ENCODE peak calls at places on chromosomes 6 and 20, in six cellular contexts. I is K562, M is HepG2, E is IMR-90, F is GM12878, Z is A549. C is an unnamed sample.

GRCh38 chr6:16316741-16317251 is 78.4 kb downstream of the GMPR start:
- DNase-seq in I (peak), M (peak), E (peak), F (no peak), Z (peak), C (peak)

GRCh38 chr6:140346461-140346860 is 972.0 kb upstream of the CITED2 start:
- DNase-seq in I (no peak), M (no peak), E (peak), F (no peak), Z (no peak), C (no peak)

GRCh38 chr6:169632841-169633240 is 69.0 kb downstream of the WDR27 start:
- DNase-seq in I (no peak), M (no peak), E (no peak), F (no peak), Z (no peak), C (no peak)

GRCh38 chr20:38201356-38201755 is 36.3 kb upstream of the TGM2 start:
- DNase-seq in I (peak), M (no peak), E (peak), F (no peak), Z (peak), C (no peak)

GRCh38 chr6:520820-521219 is 129.3 kb downstream of the IRF4 start:
- DNase-seq in I (no peak), M (no peak), E (no peak), F (no peak), Z (no peak), C (no peak)

GRCh38 chr20:6525447-6526303 is 241.8 kb upstream of the BMP2 start:
- DNase-seq in I (no peak), M (no peak), E (peak), F (no peak), Z (no peak), C (peak)

GRCh38 chr6:142929751-142930358 is 15.1 kb downstream of the HIVEP2 start:
- DNase-seq in I (no peak), M (no peak), E (peak), F (no peak), Z (no peak), C (no peak)

GRCh38 chr20:7585126-7585679 is 355.1 kb downstream of the HAO1 start:
- DNase-seq in I (no peak), M (peak), E (no peak), F (no peak), Z (no peak), C (no peak)

GRCh38 chr6:9140861-9141534 is 705.7 kb upstream of the SLC35B3 start:
- DNase-seq in I (no peak), M (no peak), E (peak), F (no peak), Z (no peak), C (no peak)

GRCh38 chr20:36312724-36313441 is 6.7 kb downstream of the DLGAP4 start:
- DNase-seq in I (no peak), M (no peak), E (no peak), F (no peak), Z (no peak), C (no peak)

GRCh38 chr6:36779227-36779626 is 60.0 kb downstream of the CPNE5 start:
- DNase-seq in I (no peak), M (no peak), E (no peak), F (no peak), Z (no peak), C (no peak)

GRCh38 chr20:33475381-33476160 is 14.3 kb upstream of the CBFA2T2 start:
- DNase-seq in I (no peak), M (no peak), E (no peak), F (no peak), Z (no peak), C (no peak)

GRCh38 chr6:122789078-122789861 is at the start of gene SMPDL3A:
- DNase-seq in I (peak), M (peak), E (peak), F (no peak), Z (peak), C (peak)

GRCh38 chr6:9520417-9521151 is 894.3 kb downstream of the TFAP2A start:
- DNase-seq in I (no peak), M (no peak), E (peak), F (peak), Z (no peak), C (no peak)

GRCh38 chr20:31644701-31645100 is 7.0 kb downstream of the COX4I2 start:
- DNase-seq in I (peak), M (no peak), E (no peak), F (no peak), Z (no peak), C (no peak)

GRCh38 chr20:19012671-19013070 is 199.1 kb downstream of the SCP2D1 start:
- DNase-seq in I (no peak), M (no peak), E (no peak), F (no peak), Z (no peak), C (no peak)

GRCh38 chr6:52522151-52522626 is 54.7 kb downstream of the TRAM2 start:
- DNase-seq in I (no peak), M (no peak), E (peak), F (no peak), Z (no peak), C (no peak)

GRCh38 chr6:166031275-166031674 is 136.4 kb downstream of the TBXT start:
- DNase-seq in I (no peak), M (no peak), E (no peak), F (no peak), Z (no peak), C (no peak)

GRCh38 chr20:8875586-8875985 is 193.3 kb upstream of the PLCB4 start:
- DNase-seq in I (no peak), M (no peak), E (no peak), F (no peak), Z (no peak), C (no peak)

GRCh38 chr6:35484921-35485392 is 11.9 kb downstream of the TEAD3 start:
- DNase-seq in I (peak), M (no peak), E (peak), F (no peak), Z (no peak), C (no peak)

GRCh38 chr6:35483892-35484645 is 12.8 kb downstream of the TEAD3 start:
- DNase-seq in I (no peak), M (no peak), E (no peak), F (no peak), Z (no peak), C (no peak)

GRCh38 chr6:35486005-35486925 is 10.6 kb downstream of the TEAD3 start:
- DNase-seq in I (no peak), M (no peak), E (no peak), F (no peak), Z (no peak), C (no peak)

GRCh38 chr6:35483490-35483889 is 13.4 kb downstream of the TEAD3 start:
- DNase-seq in I (no peak), M (no peak), E (no peak), F (no peak), Z (no peak), C (no peak)

GRCh38 chr6:35485402-35485877 is 11.4 kb downstream of the TEAD3 start:
- DNase-seq in I (peak), M (no peak), E (no peak), F (no peak), Z (no peak), C (no peak)
- TF ChIP-seq BHLHE40 in I (no peak), M (no peak), E (no peak), F (no peak), Z (no peak), C (no peak)

GRCh38 chr20:1212607-1213396 is 9.5 kb downstream of the C20orf202 start:
- DNase-seq in I (peak), M (peak), E (peak), F (no peak), Z (peak), C (peak)
- TF ChIP-seq BHLHE40 in I (no peak), M (peak), E (no peak), F (peak), Z (no peak), C (no peak)

GRCh38 chr6:37804676-37805075 is 14.9 kb upstream of the ZFAND3 start:
- DNase-seq in I (no peak), M (no peak), E (no peak), F (no peak), Z (no peak), C (no peak)

GRCh38 chr6:37802810-37803209 is 16.7 kb upstream of the ZFAND3 start:
- DNase-seq in I (no peak), M (no peak), E (no peak), F (no peak), Z (no peak), C (no peak)

GRCh38 chr6:37806213-37806612 is 13.3 kb upstream of the ZFAND3 start:
- DNase-seq in I (no peak), M (no peak), E (no peak), F (no peak), Z (no peak), C (no peak)

GRCh38 chr6:37809144-37809543 is 10.4 kb upstream of the ZFAND3 start:
- DNase-seq in I (no peak), M (no peak), E (peak), F (no peak), Z (no peak), C (no peak)

GRCh38 chr6:37807656-37808055 is 11.9 kb upstream of the ZFAND3 start:
- DNase-seq in I (no peak), M (no peak), E (no peak), F (no peak), Z (no peak), C (no peak)
- TF ChIP-seq BHLHE40 in I (no peak), M (no peak), E (no peak), F (no peak), Z (no peak), C (no peak)

DNA sequence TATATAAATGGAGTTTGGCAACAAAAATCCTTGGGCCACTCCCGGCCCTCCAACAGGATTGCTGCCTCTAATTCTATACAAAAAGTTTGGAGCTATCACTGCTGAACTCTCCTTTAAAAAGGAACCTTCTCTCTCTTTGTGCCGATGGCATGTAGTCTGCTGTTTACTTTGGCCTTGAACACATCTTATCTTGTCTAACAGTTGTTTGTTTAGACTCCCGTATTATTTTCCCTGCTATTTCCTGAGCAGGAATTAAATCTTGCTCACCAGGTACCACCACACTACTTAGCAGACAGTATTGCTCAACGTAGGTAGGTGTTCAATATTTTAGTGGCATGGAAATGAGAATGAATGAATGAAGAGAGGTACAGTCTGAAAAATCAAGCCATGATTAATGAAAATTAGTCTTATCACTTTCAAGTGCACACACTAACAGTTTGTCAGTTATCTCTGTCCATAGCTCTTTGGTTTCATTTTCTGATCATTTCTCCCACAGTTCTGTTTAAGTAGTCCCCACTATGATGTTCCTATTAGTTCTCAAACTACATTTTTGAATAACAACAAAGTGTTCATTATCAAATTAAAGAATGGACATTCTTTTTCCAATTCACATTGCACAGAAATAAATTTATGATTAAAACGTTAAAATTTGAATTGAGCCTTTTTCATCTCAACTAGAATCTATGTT is 6.9 kb upstream of the HEY2 start:
- DNase-seq in I (no peak), M (no peak), E (no peak), F (no peak), Z (no peak), C (no peak)
- TF ChIP-seq BHLHE40 in I (no peak), M (no peak), E (no peak), F (no peak), Z (no peak), C (no peak)

GRCh38 chr20:21360686-21361085 is 36.6 kb downstream of the NKX2-4 start:
- DNase-seq in I (no peak), M (no peak), E (peak), F (no peak), Z (no peak), C (no peak)
- TF ChIP-seq BHLHE40 in I (no peak), M (no peak), E (no peak), F (no peak), Z (no peak), C (no peak)

GRCh38 chr6:30721198-30722024 is 1.3 kb downstream of the TUBB start:
- DNase-seq in I (peak), M (peak), E (peak), F (no peak), Z (no peak), C (peak)

GRCh38 chr6:30722280-30723112 is 2.3 kb downstream of the TUBB start:
- DNase-seq in I (peak), M (peak), E (peak), F (no peak), Z (peak), C (peak)

GRCh38 chr6:30720738-30721197 is 616 bp downstream of the TUBB start:
- DNase-seq in I (peak), M (peak), E (peak), F (no peak), Z (no peak), C (peak)

GRCh38 chr6:30719356-30719755 is 796 bp upstream of the TUBB start:
- DNase-seq in I (no peak), M (no peak), E (no peak), F (no peak), Z (no peak), C (no peak)

GRCh38 chr6:30719791-30720737 is at the start of gene TUBB:
- DNase-seq in I (peak), M (peak), E (peak), F (peak), Z (peak), C (peak)
- TF ChIP-seq BHLHE40 in I (peak), M (peak), E (peak), F (peak), Z (no peak), C (no peak)

DNA sequence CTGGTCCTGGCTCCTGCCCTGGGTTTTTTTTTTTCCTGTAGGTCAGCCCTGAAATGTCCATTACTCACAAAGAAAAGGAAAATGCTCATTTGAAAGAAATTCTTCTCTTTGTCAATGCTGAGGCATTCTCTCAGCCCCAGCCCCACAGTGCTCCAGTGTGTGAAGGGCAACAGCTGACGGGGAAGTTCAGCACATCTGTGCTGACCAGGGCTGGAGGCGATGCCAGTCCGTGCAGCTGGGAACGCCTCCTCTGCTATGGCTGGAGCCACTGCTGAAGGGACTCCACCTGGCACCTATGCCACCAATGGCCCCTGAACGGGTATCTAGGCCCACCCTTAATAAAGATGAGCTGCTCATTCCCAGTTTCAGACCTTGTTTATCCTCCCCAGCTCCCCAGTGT is 71.9 kb upstream of the SLCO4A1 start:
- DNase-seq in I (no peak), M (no peak), E (no peak), F (no peak), Z (no peak), C (no peak)
- TF ChIP-seq BHLHE40 in I (no peak), M (no peak), E (no peak), F (no peak), Z (no peak), C (no peak)

DNA sequence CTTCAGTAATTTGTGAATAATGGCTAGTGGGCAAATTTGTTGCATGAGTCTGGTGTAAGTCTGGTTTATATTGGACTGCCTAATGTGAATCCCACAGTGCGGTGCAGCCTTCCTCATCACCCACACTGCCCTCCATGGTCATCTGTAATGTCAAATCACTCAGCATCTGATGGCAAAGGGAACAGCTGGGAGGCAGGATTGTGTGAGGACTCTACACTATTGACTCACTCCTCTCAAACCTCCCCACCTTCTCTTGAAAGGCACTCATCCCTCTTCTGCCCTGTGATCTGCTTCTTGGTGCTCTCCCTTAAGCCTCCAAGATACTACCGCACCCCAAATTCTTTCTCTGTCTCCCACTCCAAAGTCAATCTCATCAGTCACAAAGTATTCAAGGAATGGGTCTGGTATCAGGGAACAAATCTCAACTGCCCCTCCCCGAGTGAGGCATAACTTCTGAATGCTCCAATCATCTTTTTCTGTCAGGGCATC is 146.0 kb upstream of the BEND6 start:
- DNase-seq in I (no peak), M (no peak), E (peak), F (no peak), Z (peak), C (no peak)
- TF ChIP-seq BHLHE40 in I (no peak), M (no peak), E (peak), F (no peak), Z (no peak), C (no peak)

GRCh38 chr6:89693207-89693606 is 54.7 kb upstream of the LYRM2 start:
- DNase-seq in I (no peak), M (no peak), E (peak), F (no peak), Z (no peak), C (no peak)

GRCh38 chr6:89695667-89696066 is 57.1 kb upstream of the LYRM2 start:
- DNase-seq in I (no peak), M (no peak), E (no peak), F (no peak), Z (no peak), C (no peak)

GRCh38 chr6:89692256-89692655 is 53.7 kb upstream of the LYRM2 start:
- DNase-seq in I (no peak), M (no peak), E (no peak), F (no peak), Z (no peak), C (no peak)

GRCh38 chr6:89690944-89691324 is 52.4 kb upstream of the LYRM2 start:
- DNase-seq in I (no peak), M (no peak), E (no peak), F (no peak), Z (no peak), C (no peak)

GRCh38 chr6:89694428-89694827 is 55.9 kb upstream of the LYRM2 start:
- DNase-seq in I (no peak), M (no peak), E (no peak), F (no peak), Z (no peak), C (no peak)
- TF ChIP-seq BHLHE40 in I (no peak), M (no peak), E (no peak), F (no peak), Z (no peak), C (no peak)

DNA sequence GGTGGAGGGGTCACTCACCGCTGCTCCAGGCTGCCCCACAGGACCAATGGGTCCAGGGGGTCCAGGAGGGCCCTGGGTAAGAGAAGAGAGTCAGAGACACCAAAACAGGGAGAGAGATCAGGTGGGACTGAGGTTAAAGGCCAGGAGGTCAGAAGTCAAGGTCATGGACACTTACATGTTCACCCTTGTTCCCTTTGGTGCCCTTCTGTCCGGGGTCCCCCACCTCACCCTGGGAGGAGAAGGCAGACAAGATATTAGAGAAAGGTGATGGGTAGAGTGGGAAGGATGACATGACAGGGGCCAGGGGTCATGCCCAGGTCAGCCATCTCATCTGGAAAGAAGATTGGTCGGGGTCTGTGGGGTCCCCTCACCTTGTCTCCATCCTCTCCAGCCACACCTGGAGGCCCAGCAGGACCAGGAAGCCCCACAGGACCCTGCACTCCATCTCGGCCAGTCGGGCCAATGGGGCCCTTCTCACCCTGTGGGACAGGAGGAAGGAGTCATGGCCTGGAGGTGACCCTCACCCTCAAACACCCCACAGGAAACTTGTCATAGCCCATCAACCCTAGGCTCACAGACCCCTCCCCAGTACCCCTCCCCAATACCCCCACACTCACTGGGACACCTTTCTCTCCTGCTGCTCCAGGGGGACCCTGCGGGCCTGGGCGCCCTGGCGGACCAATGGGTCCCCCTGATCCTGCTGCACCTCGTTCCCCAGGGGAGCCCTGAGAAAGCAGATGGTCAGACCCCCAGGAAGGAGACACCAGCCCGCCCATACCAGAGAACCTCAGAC is 21.0 kb downstream of the COL11A2 start:
- DNase-seq in I (no peak), M (no peak), E (no peak), F (no peak), Z (no peak), C (no peak)
- TF ChIP-seq BHLHE40 in I (no peak), M (no peak), E (no peak), F (no peak), Z (no peak), C (no peak)